ENCODE peak calls at places on chromosome 1, in four cellular contexts. T, O, K and G are unnamed samples.

GRCh38 chr1:205678286-205679111 is 1.8 kb downstream of the SLC45A3 start:
- DNase-seq in T (no peak), O (no peak), K (no peak), G (no peak)

GRCh38 chr1:44693900-44694299 is 19.4 kb downstream of the ARMH1 start:
- DNase-seq in T (no peak), O (no peak), K (no peak), G (no peak)

GRCh38 chr1:33305016-33305415 is 15.9 kb downstream of the A3GALT2 start:
- DNase-seq in T (no peak), O (no peak), K (no peak), G (no peak)

GRCh38 chr1:238558156-238558555 is 667.4 kb upstream of the ZP4 start:
- DNase-seq in T (peak; percentile 32), O (no peak), K (no peak), G (no peak)

GRCh38 chr1:2347907-2348306 is 43.4 kb downstream of the MORN1 start:
- DNase-seq in T (no peak), O (no peak), K (no peak), G (no peak)

GRCh38 chr1:6025269-6026094 is 20.2 kb upstream of the KCNAB2 start:
- DNase-seq in T (peak; percentile 82), O (peak; percentile 29), K (no peak), G (peak; percentile 47)

GRCh38 chr1:213464786-213465460 is 413.9 kb downstream of the RPS6KC1 start:
- DNase-seq in T (peak; percentile 4), O (no peak), K (no peak), G (peak; percentile 74)

GRCh38 chr1:41540886-41541591 is 56.6 kb upstream of the EDN2 start:
- DNase-seq in T (peak; percentile 12), O (peak; percentile 17), K (no peak), G (no peak)

GRCh38 chr1:113109908-113110554 is 37.0 kb downstream of the LRIG2 start:
- DNase-seq in T (peak; percentile 30), O (no peak), K (no peak), G (no peak)
- TF ChIP-seq CTCF in T (peak; percentile 37), O (no peak), K (no peak), G (no peak)

DNA sequence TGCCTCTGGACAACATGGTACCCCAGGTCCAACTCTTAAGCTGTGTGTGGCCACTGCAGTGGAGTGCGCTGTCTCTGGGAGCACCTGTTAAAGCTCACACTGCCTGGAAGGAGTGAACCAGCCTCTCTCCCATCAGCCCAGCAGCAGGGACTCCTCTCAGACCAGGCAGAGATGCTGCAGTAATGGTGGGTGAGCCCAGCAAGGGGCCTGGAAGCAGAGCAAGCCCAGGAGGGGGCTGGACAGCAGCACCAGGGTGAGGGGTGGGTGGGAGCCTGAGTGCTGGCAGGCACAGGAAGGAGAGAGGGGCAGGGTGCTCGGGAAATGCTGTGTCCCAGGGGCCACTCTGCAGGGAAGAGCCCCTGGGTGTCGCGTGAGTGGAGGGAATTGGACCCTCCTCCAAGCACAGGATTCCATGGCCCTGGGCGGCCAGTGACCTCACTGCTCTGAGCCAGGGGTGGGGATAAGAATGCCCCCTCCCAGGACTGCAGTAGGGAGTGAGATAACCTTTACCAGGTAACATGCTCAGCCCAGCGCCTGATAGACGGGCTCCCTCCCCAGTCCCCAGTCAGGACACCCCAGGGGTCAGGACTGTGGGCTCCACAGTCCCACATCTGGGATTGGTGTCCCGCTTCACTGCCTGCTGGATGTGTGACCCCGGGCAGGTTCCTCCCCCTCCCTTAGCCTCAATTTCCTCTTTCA is 313.1 kb downstream of the MATN1 start:
- DNase-seq in T (no peak), O (no peak), K (peak; percentile 8), G (no peak)
- TF ChIP-seq CTCF in T (no peak), O (no peak), K (no peak), G (no peak)

GRCh38 chr1:231240883-231241735 is at the start of gene GNPAT:
- DNase-seq in T (peak; percentile 97), O (peak; percentile 92), K (peak; percentile 82), G (peak; percentile 93)

GRCh38 chr1:231240531-231240882 is 505 bp upstream of the GNPAT start:
- DNase-seq in T (peak; percentile 30), O (no peak), K (no peak), G (no peak)

GRCh38 chr1:231242516-231243198 is 1.6 kb downstream of the GNPAT start:
- DNase-seq in T (peak; percentile 5), O (no peak), K (no peak), G (no peak)

GRCh38 chr1:231238298-231238697 is 2.7 kb upstream of the GNPAT start:
- DNase-seq in T (no peak), O (no peak), K (no peak), G (no peak)

GRCh38 chr1:231241751-231242150 is 739 bp downstream of the GNPAT start:
- DNase-seq in T (peak; percentile 65), O (peak; percentile 8), K (no peak), G (peak; percentile 28)
- TF ChIP-seq CTCF in T (no peak), O (no peak), K (no peak), G (peak; percentile 19)

GRCh38 chr1:39507230-39507928 is 15.9 kb downstream of the BMP8A start:
- DNase-seq in T (no peak), O (no peak), K (no peak), G (no peak)
- TF ChIP-seq CTCF in T (no peak), O (no peak), K (peak; percentile 43), G (peak; percentile 27)

GRCh38 chr1:201041011-201041410 is 17.5 kb upstream of the KIF21B start:
- DNase-seq in T (no peak), O (no peak), K (no peak), G (no peak)

GRCh38 chr1:201039876-201040275 is 16.4 kb upstream of the KIF21B start:
- DNase-seq in T (no peak), O (no peak), K (no peak), G (no peak)

GRCh38 chr1:201048521-201048920 is 25.0 kb upstream of the KIF21B start:
- DNase-seq in T (no peak), O (no peak), K (no peak), G (no peak)

GRCh38 chr1:201042663-201043461 is 19.3 kb upstream of the KIF21B start:
- DNase-seq in T (peak; percentile 80), O (peak; percentile 84), K (peak; percentile 47), G (peak; percentile 81)

DNA sequence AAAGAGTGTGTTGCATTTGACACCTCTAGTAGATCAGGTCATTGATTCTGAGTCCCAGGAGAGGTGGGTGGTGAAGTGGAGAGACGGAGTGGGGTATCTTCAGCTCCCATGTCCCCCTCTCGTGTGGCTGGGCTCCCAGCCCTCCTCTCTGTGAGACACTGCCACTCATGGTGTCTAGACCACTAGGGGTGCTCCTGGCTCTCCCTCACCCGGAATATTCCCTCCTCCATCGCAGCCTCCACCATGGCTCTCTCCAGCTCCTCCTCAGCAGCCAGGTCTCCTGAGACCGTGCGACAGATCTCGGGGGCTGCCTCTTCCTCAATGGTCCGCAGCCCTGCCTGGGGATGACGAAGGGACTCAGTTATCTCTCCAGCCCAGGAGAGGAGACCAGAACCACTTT is 20.6 kb upstream of the KIF21B start:
- DNase-seq in T (no peak), O (no peak), K (no peak), G (no peak)
- TF ChIP-seq CTCF in T (no peak), O (no peak), K (no peak), G (no peak)

GRCh38 chr1:7805460-7805859 is 21.4 kb downstream of the PER3 start:
- DNase-seq in T (no peak), O (no peak), K (no peak), G (no peak)

GRCh38 chr1:7810395-7810794 is 26.3 kb downstream of the PER3 start:
- DNase-seq in T (peak; percentile 79), O (no peak), K (no peak), G (no peak)

GRCh38 chr1:7813677-7814373 is 29.7 kb downstream of the PER3 start:
- DNase-seq in T (no peak), O (no peak), K (no peak), G (no peak)

GRCh38 chr1:7809742-7810141 is 25.7 kb downstream of the PER3 start:
- DNase-seq in T (no peak), O (no peak), K (no peak), G (no peak)

GRCh38 chr1:7808253-7808844 is 24.3 kb downstream of the PER3 start:
- DNase-seq in T (peak; percentile 26), O (peak; percentile 46), K (no peak), G (peak; percentile 59)
- TF ChIP-seq CTCF in T (peak; percentile 51), O (peak; percentile 45), K (peak; percentile 63), G (peak; percentile 64)

GRCh38 chr1:20430355-20431290 is 55.4 kb downstream of the CAMK2N1 start:
- DNase-seq in T (peak; percentile 54), O (peak; percentile 32), K (peak; percentile 28), G (no peak)
- TF ChIP-seq CTCF in T (peak; percentile 69), O (peak; percentile 78), K (peak; percentile 71), G (peak; percentile 72)